ENCODE peak calls at places on chromosomes 5 and 9, in nine cellular contexts. G is esophagus squamous epithelium; X is Jurkat, Clone E6-1; W is ovary; U is fibroblast of villous mesenchyme; R is A549; S is AG04450; O is GM06990; M is aorta. L is an unnamed sample.

GRCh38 chr9:107246259-107247254 is 36.5 kb upstream of the RAD23B start:
- DNase-seq in S (no peak), U (peak), G (no peak), O (no peak), M (no peak), X (peak), W (no peak), R (peak), L (no peak)

GRCh38 chr9:120919639-120920494 is 6.7 kb downstream of the TRAF1 start:
- DNase-seq in W (no peak), U (no peak), S (no peak), G (no peak), X (no peak), M (no peak), R (no peak), O (no peak), L (no peak)

GRCh38 chr5:151820903-151821302 is 49.1 kb downstream of the G3BP1 start:
- DNase-seq in X (no peak), O (no peak), G (no peak), M (no peak), S (no peak), U (no peak), R (no peak), W (no peak), L (no peak)

GRCh38 chr5:157106668-157107461 is 2.0 kb downstream of the HAVCR2 start:
- DNase-seq in O (no peak), G (no peak), S (no peak), X (no peak), W (no peak), U (no peak), M (peak), R (no peak), L (no peak)

GRCh38 chr5:177508217-177508611 is 1.4 kb downstream of the DOK3 start:
- DNase-seq in O (no peak), S (no peak), W (no peak), G (no peak), X (no peak), U (no peak), R (no peak), M (peak), L (no peak)

GRCh38 chr5:151288180-151288579 is 15.4 kb downstream of the SLC36A3 start:
- DNase-seq in R (peak), X (peak), U (no peak), G (no peak), S (no peak), W (no peak), M (no peak), O (no peak), L (no peak)

GRCh38 chr9:76415154-76415553 is 20.9 kb upstream of the RFK start:
- DNase-seq in U (peak), O (no peak), M (no peak), X (no peak), S (no peak), G (no peak), R (no peak), W (no peak), L (no peak)

GRCh38 chr5:43227655-43228054 is 35.6 kb downstream of the NIM1K start:
- DNase-seq in O (no peak), G (no peak), R (peak), X (no peak), M (no peak), U (peak), S (peak), W (no peak), L (no peak)

GRCh38 chr5:160469156-160470144 is 47.8 kb downstream of the PTTG1 start:
- DNase-seq in U (no peak), M (no peak), W (no peak), G (no peak), S (no peak), X (no peak), R (no peak), O (no peak), L (no peak)

GRCh38 chr9:117549444-117549843 is 134.6 kb upstream of the ASTN2 start:
- DNase-seq in M (no peak), U (no peak), R (no peak), G (no peak), S (no peak), X (no peak), O (no peak), W (no peak), L (no peak)

GRCh38 chr5:147512640-147513334 is 2.9 kb upstream of the DPYSL3 start:
- DNase-seq in W (no peak), R (no peak), X (no peak), O (no peak), M (no peak), G (no peak), U (peak), S (no peak), L (no peak)

DNA sequence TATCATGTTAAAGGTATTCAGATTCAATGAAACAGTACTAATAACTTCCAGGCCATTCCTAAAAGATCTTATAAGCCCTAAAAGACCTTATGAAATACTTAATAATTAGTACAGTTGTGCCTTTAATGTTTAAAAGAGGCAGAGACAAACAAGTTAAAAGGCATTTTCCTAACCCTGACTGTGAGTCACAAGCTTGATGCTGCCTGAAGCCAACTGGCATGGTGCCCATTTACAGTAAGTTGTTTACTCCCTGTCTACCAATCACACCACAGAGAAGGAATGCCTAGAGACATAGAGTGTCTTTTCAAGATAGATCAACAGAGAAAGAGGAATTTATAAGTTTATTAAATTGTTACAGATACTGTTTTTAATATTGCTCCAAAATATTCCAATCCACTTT is 47.8 kb downstream of the NR3C1 start:
- DNase-seq in U (peak), R (peak), G (no peak), O (no peak), M (no peak), S (peak), X (peak), W (peak), L (peak)
- H3K4me3 ChIP-seq in U (no peak), R (peak), G (no peak), O (no peak), M (no peak), S (no peak), X (no peak), W (no peak), L (peak)

GRCh38 chr5:132372542-132372941 is 3.0 kb downstream of the SLC22A5 start:
- DNase-seq in W (no peak), M (no peak), S (no peak), U (no peak), R (no peak), O (no peak), G (no peak), X (no peak), L (no peak)
- H3K4me3 ChIP-seq in W (no peak), M (no peak), S (no peak), U (no peak), R (peak), O (no peak), G (no peak), X (no peak), L (peak)

GRCh38 chr5:10562202-10563131 is 1.4 kb upstream of the ANKRD33B start:
- DNase-seq in R (no peak), G (no peak), O (peak), U (no peak), X (no peak), S (no peak), M (no peak), W (no peak), L (no peak)
- H3K4me3 ChIP-seq in R (peak), G (peak), O (peak), U (peak), X (no peak), S (no peak), M (no peak), W (no peak), L (no peak)

DNA sequence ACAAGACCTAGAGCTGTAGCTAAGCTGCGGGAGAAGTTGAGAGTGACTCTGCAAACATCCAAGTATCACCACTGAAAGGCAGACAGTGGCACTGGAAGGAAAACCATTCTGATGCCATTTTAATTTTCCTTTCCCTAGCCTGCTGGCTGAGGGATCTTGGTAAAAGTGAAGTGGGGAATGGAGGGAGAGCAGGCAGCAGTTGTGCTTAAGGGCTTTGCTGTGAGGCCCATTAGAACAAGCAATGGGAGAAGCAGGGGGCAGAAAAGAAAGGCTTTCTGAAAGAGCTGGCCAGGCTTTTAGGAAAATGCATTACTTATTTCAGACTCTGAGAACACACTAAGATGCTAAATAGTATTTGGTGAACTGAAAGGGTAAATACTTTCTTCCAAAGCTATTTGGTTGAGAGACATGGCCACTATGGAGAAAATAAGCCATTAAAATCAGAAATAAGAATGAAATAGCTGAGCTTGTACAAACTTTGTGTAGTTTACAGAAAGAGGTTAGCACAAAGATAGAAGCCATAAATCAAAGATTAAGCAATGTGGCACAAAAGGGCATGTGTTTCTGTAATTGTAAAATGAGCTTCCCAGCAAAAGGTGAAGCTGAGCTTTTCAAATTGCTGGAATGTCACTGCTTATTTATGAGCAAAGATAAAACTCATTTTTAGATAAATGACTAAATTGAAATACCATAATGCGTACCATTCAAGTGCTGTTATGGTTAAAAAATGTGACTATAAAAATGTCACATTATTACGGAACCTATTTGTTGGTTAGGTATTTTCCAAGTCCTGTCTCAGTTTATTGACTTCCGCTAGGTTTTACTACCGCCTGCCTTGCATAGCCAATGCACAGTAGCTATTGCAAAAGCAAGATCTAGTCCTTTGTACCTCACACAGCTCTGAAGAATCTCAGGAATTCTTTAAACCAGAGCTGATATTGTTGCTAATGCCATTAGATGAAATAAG is 20.8 kb downstream of the SNCAIP start:
- DNase-seq in R (no peak), W (no peak), U (peak), S (no peak), O (no peak), G (no peak), M (no peak), X (no peak), L (no peak)
- H3K4me3 ChIP-seq in R (no peak), W (no peak), U (no peak), S (no peak), O (no peak), G (no peak), M (no peak), X (no peak), L (no peak)

GRCh38 chr5:16894236-16895057 is 41.6 kb downstream of the MYO10 start:
- DNase-seq in S (peak), X (no peak), W (no peak), G (no peak), U (peak), M (no peak), O (no peak), R (peak), L (no peak)
- H3K4me3 ChIP-seq in S (no peak), X (no peak), W (no peak), G (no peak), U (no peak), M (no peak), O (no peak), R (peak), L (no peak)

GRCh38 chr5:139389701-139390638 is at the start of gene MZB1:
- DNase-seq in X (peak), R (no peak), G (no peak), S (no peak), O (peak), M (peak), U (no peak), W (peak), L (no peak)

GRCh38 chr5:139386039-139386438 is 2.9 kb upstream of the SLC23A1 start:
- DNase-seq in R (no peak), M (no peak), U (no peak), O (no peak), S (no peak), G (no peak), W (peak), X (no peak), L (no peak)

GRCh38 chr5:139387611-139388197 is 2.0 kb downstream of the MZB1 start:
- DNase-seq in R (no peak), W (peak), S (no peak), G (no peak), M (no peak), X (no peak), O (no peak), U (no peak), L (no peak)

GRCh38 chr5:139390639-139391569 is 1.2 kb upstream of the MZB1 start:
- DNase-seq in R (no peak), M (peak), O (no peak), G (no peak), S (no peak), X (no peak), U (no peak), W (no peak), L (no peak)

GRCh38 chr5:139388198-139388821 is 1.4 kb downstream of the MZB1 start:
- DNase-seq in R (peak), W (peak), O (peak), X (peak), S (no peak), U (peak), G (no peak), M (peak), L (no peak)
- H3K4me3 ChIP-seq in R (peak), W (no peak), O (peak), X (peak), S (no peak), U (no peak), G (no peak), M (no peak), L (no peak)

GRCh38 chr5:139980765-139981164 is 62.3 kb downstream of the NRG2 start:
- DNase-seq in G (no peak), W (no peak), S (no peak), O (no peak), R (no peak), X (no peak), U (no peak), M (no peak), L (no peak)

GRCh38 chr5:139985290-139985689 is 57.8 kb downstream of the NRG2 start:
- DNase-seq in W (no peak), S (no peak), O (no peak), X (no peak), M (no peak), U (no peak), G (no peak), R (no peak), L (no peak)

GRCh38 chr5:139982157-139982974 is 60.7 kb downstream of the NRG2 start:
- DNase-seq in U (peak), G (no peak), X (no peak), O (no peak), R (no peak), M (no peak), W (peak), S (no peak), L (no peak)

GRCh38 chr5:139984816-139985215 is 58.3 kb downstream of the NRG2 start:
- DNase-seq in M (no peak), U (no peak), R (no peak), S (no peak), W (no peak), O (no peak), G (no peak), X (no peak), L (no peak)

DNA sequence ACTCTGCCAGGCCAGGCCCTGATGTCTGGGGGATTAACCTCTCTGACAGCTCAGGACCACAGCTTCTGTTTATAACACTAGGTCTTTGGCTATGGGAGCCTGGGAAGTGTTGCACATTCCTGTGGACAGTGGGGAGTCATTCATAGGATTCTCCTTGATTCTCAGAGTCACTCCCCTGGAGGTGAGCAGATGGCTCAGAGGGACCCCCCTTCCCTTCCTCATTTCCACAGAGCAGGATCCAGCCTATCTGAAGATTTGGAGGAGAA is 60.2 kb downstream of the NRG2 start:
- DNase-seq in S (no peak), G (no peak), X (no peak), M (no peak), W (no peak), U (no peak), R (no peak), O (no peak), L (no peak)
- H3K4me3 ChIP-seq in S (no peak), G (no peak), X (no peak), M (no peak), W (no peak), U (no peak), R (no peak), O (no peak), L (no peak)

GRCh38 chr5:72455477-72455876 is 51.7 kb downstream of the ZNF366 start:
- DNase-seq in G (no peak), R (no peak), W (no peak), U (no peak), O (no peak), M (no peak), S (no peak), X (no peak), L (no peak)

GRCh38 chr5:72452515-72453259 is 54.5 kb downstream of the ZNF366 start:
- DNase-seq in S (peak), O (no peak), W (peak), G (no peak), M (peak), X (no peak), U (peak), R (peak), L (peak)

GRCh38 chr5:72454996-72455395 is 52.2 kb downstream of the ZNF366 start:
- DNase-seq in U (no peak), S (no peak), G (no peak), X (no peak), O (no peak), R (no peak), W (no peak), M (no peak), L (no peak)

GRCh38 chr5:72453260-72453775 is 53.9 kb downstream of the ZNF366 start:
- DNase-seq in X (no peak), R (no peak), S (no peak), G (no peak), W (no peak), O (no peak), M (no peak), U (no peak), L (no peak)

GRCh38 chr5:72451771-72452505 is 55.3 kb downstream of the ZNF366 start:
- DNase-seq in X (no peak), M (peak), R (peak), W (peak), S (no peak), G (no peak), O (peak), U (peak), L (peak)
- H3K4me3 ChIP-seq in X (no peak), M (no peak), R (no peak), W (no peak), S (no peak), G (no peak), O (no peak), U (no peak), L (no peak)